ENCODE peak calls at places on chromosomes 13 and 19, in five cellular contexts. Z is left ventricle myocardium inferior, A is astrocyte of the spinal cord, X is fibroblast of lung, O is lower leg skin. D is an unnamed sample.

GRCh38 chr19:2215281-2215751 is 20.8 kb downstream of the PLEKHJ1 start:
- DNase-seq in Z (no peak), A (no peak), X (peak), O (no peak), D (no peak)

GRCh38 chr19:47729799-47730520 is 15.4 kb upstream of the NOP53 start:
- DNase-seq in Z (peak), A (no peak), X (no peak), O (peak), D (no peak)

GRCh38 chr19:54084410-54084809 is 3.2 kb upstream of the TARM1 start:
- DNase-seq in Z (no peak), A (no peak), X (no peak), O (no peak), D (no peak)

GRCh38 chr13:27194895-27195764 is 23.5 kb upstream of the USP12 start:
- DNase-seq in Z (no peak), A (peak), X (peak), O (peak), D (peak)

GRCh38 chr19:40358773-40359172 is 10.3 kb downstream of the PLD3 start:
- DNase-seq in Z (no peak), A (no peak), X (no peak), O (no peak), D (no peak)

GRCh38 chr13:28744091-28744536 is 25.3 kb upstream of the SLC46A3 start:
- DNase-seq in Z (no peak), A (peak), X (peak), O (no peak), D (no peak)

GRCh38 chr19:808176-808741 is 11.0 kb downstream of the PTBP1 start:
- DNase-seq in Z (no peak), A (no peak), X (no peak), O (no peak), D (no peak)

GRCh38 chr19:55552620-55553019 is 7.3 kb upstream of the SBK3 start:
- DNase-seq in Z (no peak), A (peak), X (peak), O (no peak), D (peak)

GRCh38 chr13:50129923-50130685 is 114.9 kb downstream of the KCNRG start:
- DNase-seq in Z (peak), A (peak), X (peak), O (peak), D (no peak)

GRCh38 chr13:97243915-97244820 is 22.0 kb downstream of the MBNL2 start:
- DNase-seq in Z (no peak), A (no peak), X (no peak), O (no peak), D (no peak)

GRCh38 chr13:102374726-102375125 is 27.1 kb downstream of the FGF14 start:
- DNase-seq in Z (no peak), A (no peak), X (no peak), O (no peak), D (no peak)

GRCh38 chr19:33436360-33437345 is 63.1 kb downstream of the CEBPG start:
- DNase-seq in Z (peak), A (no peak), X (no peak), O (no peak), D (no peak)

GRCh38 chr19:48512504-48513288 is 1.1 kb upstream of the LMTK3 start:
- DNase-seq in Z (no peak), A (no peak), X (no peak), O (no peak), D (no peak)

GRCh38 chr19:53365134-53365898 is at the start of gene ZNF525:
- DNase-seq in Z (peak), A (peak), X (peak), O (peak), D (no peak)

GRCh38 chr19:19433666-19434213 is 28.3 kb downstream of the GATAD2A start:
- DNase-seq in Z (no peak), A (no peak), X (no peak), O (no peak), D (no peak)

GRCh38 chr13:55761986-55762385 is 1378.7 kb upstream of the PRR20A start:
- DNase-seq in Z (no peak), A (no peak), X (no peak), O (no peak), D (no peak)

GRCh38 chr13:109273326-109273751 is 513.0 kb downstream of the IRS2 start:
- DNase-seq in Z (no peak), A (peak), X (peak), O (no peak), D (no peak)

GRCh38 chr13:74136089-74136658 is 2.0 kb upstream of the KLF12 start:
- DNase-seq in Z (peak), A (peak), X (peak), O (no peak), D (no peak)

GRCh38 chr13:35763060-35763804 is 286.7 kb upstream of the MAB21L1 start:
- DNase-seq in Z (no peak), A (no peak), X (no peak), O (no peak), D (no peak)

GRCh38 chr19:1481224-1481892 is 2.3 kb upstream of the C19orf25 start:
- DNase-seq in Z (no peak), A (no peak), X (no peak), O (no peak), D (no peak)

GRCh38 chr13:94298346-94298745 is 181.1 kb downstream of the DCT start:
- DNase-seq in Z (no peak), A (no peak), X (no peak), O (no peak), D (no peak)

GRCh38 chr19:48398329-48399235 is 5.1 kb downstream of the GRIN2D start:
- DNase-seq in Z (peak), A (peak), X (peak), O (peak), D (no peak)

GRCh38 chr19:13055213-13056051 is 47.2 kb downstream of the LYL1 start:
- DNase-seq in Z (peak), A (peak), X (peak), O (peak), D (peak)

GRCh38 chr19:15161028-15161984 is 39.5 kb downstream of the NOTCH3 start:
- DNase-seq in Z (no peak), A (no peak), X (no peak), O (no peak), D (no peak)

GRCh38 chr13:79528356-79528755 is 47.4 kb downstream of the NDFIP2 start:
- DNase-seq in Z (no peak), A (no peak), X (no peak), O (no peak), D (no peak)

GRCh38 chr13:110209950-110210603 is 96.9 kb downstream of the COL4A1 start:
- DNase-seq in Z (no peak), A (no peak), X (no peak), O (no peak), D (no peak)

GRCh38 chr19:30008169-30008568 is 66.1 kb downstream of the URI1 start:
- DNase-seq in Z (no peak), A (no peak), X (no peak), O (no peak), D (no peak)
- TF ChIP-seq CTCF in Z (no peak), A (no peak), X (no peak), O (no peak), D (no peak)

DNA sequence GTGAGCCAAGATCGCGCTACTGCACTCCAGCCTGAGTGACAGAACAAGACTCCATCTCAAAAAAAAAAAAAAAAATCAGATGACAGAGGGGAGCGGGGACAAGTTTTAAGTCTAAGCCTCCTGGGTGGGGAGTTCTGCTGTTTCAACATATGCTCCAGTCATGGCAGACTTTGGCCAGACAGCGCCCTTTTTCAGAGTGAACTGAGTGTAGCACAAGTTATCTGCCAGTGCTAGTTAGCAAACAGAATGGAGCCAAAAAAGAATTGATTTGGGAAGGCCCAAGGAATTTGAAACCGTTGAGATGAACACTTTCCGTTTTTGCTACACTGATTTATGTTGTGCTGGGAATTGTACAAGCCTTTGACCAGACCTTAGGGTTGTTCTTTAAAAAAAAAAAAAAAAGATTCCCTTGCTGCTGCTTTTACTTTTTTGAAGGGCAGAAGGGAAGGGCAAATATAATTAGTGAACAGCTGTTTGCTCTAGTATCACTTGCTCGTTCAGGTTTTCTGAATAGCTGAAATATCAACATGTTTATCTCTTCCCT is 5.7 kb downstream of the ACTN4 start:
- DNase-seq in Z (no peak), A (peak), X (peak), O (no peak), D (no peak)
- H3K4me3 ChIP-seq in Z (peak), A (no peak), X (no peak), O (no peak), D (no peak)

DNA sequence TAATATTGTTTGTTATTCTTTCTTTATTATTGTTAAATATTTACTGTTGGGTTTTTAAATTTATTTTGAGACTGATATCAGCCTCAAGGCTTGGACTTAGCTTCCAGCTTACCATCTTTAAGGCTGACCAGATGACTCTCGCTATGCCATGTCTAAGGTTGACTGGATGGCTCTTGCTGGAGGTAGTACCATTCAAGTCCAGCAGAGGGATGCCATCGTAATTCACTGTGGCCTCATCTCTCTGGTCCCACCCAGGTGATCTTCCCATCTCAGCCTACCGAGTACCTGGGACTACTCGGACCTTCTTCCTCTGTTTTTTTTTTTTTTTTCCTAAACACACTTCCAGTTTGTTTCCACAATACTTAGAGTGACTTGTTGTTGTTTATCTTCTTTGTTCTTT is 41.7 kb upstream of the ZNF91 start:
- DNase-seq in Z (no peak), A (no peak), X (no peak), O (peak), D (no peak)
- TF ChIP-seq CTCF in Z (peak), A (peak), X (no peak), O (no peak), D (peak)

GRCh38 chr19:4064073-4064550 is 2.6 kb downstream of the ZBTB7A start:
- DNase-seq in Z (no peak), A (peak), X (no peak), O (no peak), D (no peak)

GRCh38 chr19:4064551-4065260 is 2.0 kb downstream of the ZBTB7A start:
- DNase-seq in Z (peak), A (peak), X (peak), O (peak), D (no peak)

GRCh38 chr19:4066682-4067395 is at the start of gene ZBTB7A:
- DNase-seq in Z (peak), A (peak), X (peak), O (peak), D (no peak)

GRCh38 chr19:4066176-4066606 is 508 bp downstream of the ZBTB7A start:
- DNase-seq in Z (peak), A (no peak), X (no peak), O (peak), D (no peak)

GRCh38 chr19:4065430-4066175 is 1.1 kb downstream of the ZBTB7A start:
- DNase-seq in Z (peak), A (peak), X (peak), O (peak), D (peak)
- H3K4me3 ChIP-seq in Z (peak), A (peak), X (no peak), O (no peak), D (peak)

DNA sequence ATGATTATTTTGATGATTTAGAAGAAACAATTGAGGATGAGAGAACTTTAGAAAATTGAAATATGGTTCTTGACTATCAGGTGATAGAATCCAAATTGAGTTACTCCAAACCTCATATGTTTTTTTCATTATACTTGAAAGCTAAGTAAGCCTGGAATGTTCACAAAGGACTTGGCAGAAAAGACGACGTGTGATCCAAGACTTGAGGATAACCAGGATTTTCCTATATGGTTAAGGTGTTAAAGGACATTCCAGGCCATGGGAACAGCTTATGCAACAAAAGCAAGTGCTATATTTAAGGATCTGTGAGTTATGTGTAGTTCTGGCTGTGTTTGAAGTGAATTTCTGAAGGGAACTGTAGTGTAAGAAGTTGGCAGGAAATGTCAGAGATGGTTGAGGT is 52.5 kb downstream of the SLITRK1 start:
- DNase-seq in Z (no peak), A (no peak), X (no peak), O (no peak), D (no peak)
- TF ChIP-seq CTCF in Z (no peak), A (no peak), X (no peak), O (no peak), D (no peak)

DNA sequence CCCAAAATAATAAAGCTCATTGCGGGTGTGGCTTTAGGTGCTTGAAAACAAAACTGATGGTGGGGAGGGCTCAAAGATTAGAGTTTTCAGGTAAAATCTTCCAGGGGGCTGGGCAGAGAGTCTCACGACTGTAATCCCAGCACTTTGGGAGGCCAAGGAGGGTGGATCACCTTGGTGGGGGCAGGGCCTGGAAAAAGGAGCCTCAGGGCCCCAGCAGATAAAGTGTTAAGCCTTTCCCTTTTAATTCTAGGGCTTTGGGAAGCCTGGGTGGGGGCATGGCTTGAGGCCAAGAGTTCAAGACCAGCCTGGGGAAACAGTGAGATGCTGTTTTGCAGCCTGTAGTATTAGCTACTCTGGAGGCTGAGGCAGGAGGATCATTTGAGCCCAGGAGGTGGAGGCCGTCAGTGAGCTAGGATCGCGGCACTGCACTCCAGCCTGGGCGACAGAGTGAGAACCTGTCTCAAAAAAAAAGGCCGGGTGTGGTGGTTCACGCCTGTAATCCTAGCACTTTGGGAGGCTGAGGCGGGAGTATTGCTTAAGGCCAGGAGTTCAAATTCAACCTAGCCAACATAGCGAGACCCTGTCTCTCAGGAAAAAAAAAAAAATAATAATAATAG is 1.7 kb downstream of the IRGQ start:
- DNase-seq in Z (no peak), A (no peak), X (no peak), O (no peak), D (no peak)
- H3K4me3 ChIP-seq in Z (peak), A (peak), X (peak), O (no peak), D (peak)

DNA sequence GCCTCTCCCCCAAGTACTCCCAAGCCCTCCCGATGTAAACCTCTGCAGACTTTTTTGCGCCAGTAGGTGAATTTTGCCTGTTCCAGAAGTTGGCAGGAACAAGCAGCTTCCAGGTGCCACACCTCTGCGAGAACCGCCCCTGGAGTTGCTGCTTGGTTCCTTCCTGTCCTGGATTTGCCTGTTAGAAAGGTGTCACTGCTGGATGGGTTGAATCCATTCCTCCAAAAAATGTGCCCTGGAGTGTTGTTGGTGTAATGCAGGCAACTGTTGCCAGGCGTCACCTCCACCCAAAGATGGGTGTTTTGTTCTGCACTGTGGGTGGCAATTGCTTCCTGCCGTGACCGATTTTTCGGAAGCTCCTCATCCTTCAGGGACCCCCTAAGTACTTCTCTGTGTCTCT is 5.7 kb downstream of the PGPEP1 start:
- DNase-seq in Z (no peak), A (no peak), X (no peak), O (no peak), D (no peak)
- TF ChIP-seq CTCF in Z (no peak), A (no peak), X (no peak), O (no peak), D (no peak)

DNA sequence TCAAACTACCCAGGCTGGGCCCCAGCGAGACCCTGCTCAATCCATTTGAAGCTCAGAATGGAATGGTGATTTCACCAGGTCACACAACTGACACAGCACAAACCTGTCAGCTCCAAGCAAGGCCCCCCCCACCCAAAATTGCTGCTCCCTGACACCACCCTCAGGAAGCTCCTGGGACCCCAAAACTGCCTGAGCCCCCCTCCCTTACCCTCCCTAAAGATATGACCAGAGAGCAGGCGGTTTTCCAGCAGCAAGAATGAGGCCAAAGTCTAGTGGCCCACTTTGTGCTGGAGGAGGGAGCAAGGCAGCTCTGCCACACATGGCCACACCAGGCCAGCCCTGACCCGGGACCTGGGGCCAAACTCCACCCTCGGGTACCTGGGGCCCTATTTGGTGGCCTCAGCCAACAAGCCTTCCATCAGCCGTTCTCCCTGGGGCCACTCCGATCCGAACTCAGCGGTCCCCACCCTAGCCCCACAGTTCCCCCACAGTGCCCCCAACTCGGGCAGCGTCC is 2.3 kb downstream of the NR2F6 start:
- DNase-seq in Z (no peak), A (no peak), X (no peak), O (no peak), D (no peak)
- H3K4me3 ChIP-seq in Z (peak), A (peak), X (peak), O (peak), D (peak)

GRCh38 chr13:83881031-83881727 is 1.1 kb downstream of the SLITRK1 start:
- DNase-seq in Z (no peak), A (no peak), X (no peak), O (no peak), D (no peak)
- TF ChIP-seq CTCF in Z (no peak), A (no peak), X (no peak), O (no peak), D (no peak)

GRCh38 chr13:30319130-30319529 is 11.8 kb upstream of the KATNAL1 start:
- DNase-seq in Z (no peak), A (no peak), X (no peak), O (no peak), D (no peak)
- H3K4me3 ChIP-seq in Z (no peak), A (no peak), X (no peak), O (no peak), D (no peak)